ENCODE peak calls at places on chromosomes 11 and 22, in eight cellular contexts. One of them, this sample, is unnamed.
A peak's percentile ranks its signal among the peaks of the same experiment; 100 is the strongest.

GRCh38 chr11:1782831-1783724 is 19.4 kb upstream of the CTSD start:
- DNase-seq in fibroblast of villous mesenchyme: peak; percentile 88
- DNase-seq in NCI-H345: no peak
- DNase-seq in OCI-LY7: no peak
- DNase-seq in GM12865: no peak
- DNase-seq in sigmoid colon: no peak
- DNase-seq in iPS DF 19.7: no peak
- DNase-seq in NCI-H187: no peak
- DNase-seq in this sample: no peak

GRCh38 chr11:8213390-8213789 is 44.6 kb upstream of the RIC3 start:
- DNase-seq in fibroblast of villous mesenchyme: no peak
- DNase-seq in NCI-H345: no peak
- DNase-seq in OCI-LY7: no peak
- DNase-seq in GM12865: no peak
- DNase-seq in sigmoid colon: no peak
- DNase-seq in iPS DF 19.7: no peak
- DNase-seq in NCI-H187: no peak
- DNase-seq in this sample: no peak

GRCh38 chr22:31085493-31085824 is 4.3 kb downstream of the SMTN start:
- DNase-seq in fibroblast of villous mesenchyme: no peak
- DNase-seq in NCI-H345: no peak
- DNase-seq in OCI-LY7: no peak
- DNase-seq in GM12865: no peak
- DNase-seq in sigmoid colon: peak; percentile 84
- DNase-seq in iPS DF 19.7: no peak
- DNase-seq in NCI-H187: no peak
- DNase-seq in this sample: no peak

GRCh38 chr11:9664276-9665171 is 647 bp downstream of the SWAP70 start:
- DNase-seq in fibroblast of villous mesenchyme: peak; percentile 49
- DNase-seq in NCI-H345: peak; percentile 59
- DNase-seq in OCI-LY7: peak; percentile 75
- DNase-seq in GM12865: peak; percentile 69
- DNase-seq in sigmoid colon: peak; percentile 65
- DNase-seq in iPS DF 19.7: no peak
- DNase-seq in NCI-H187: no peak
- DNase-seq in this sample: no peak

GRCh38 chr11:16326679-16327297 is 29.6 kb downstream of the SOX6 start:
- DNase-seq in fibroblast of villous mesenchyme: peak; percentile 7
- DNase-seq in NCI-H345: no peak
- DNase-seq in OCI-LY7: no peak
- DNase-seq in GM12865: no peak
- DNase-seq in sigmoid colon: no peak
- DNase-seq in iPS DF 19.7: no peak
- DNase-seq in NCI-H187: no peak
- DNase-seq in this sample: no peak

GRCh38 chr11:116928102-116928777 is 90.8 kb upstream of the APOA1 start:
- DNase-seq in fibroblast of villous mesenchyme: no peak
- DNase-seq in NCI-H345: no peak
- DNase-seq in OCI-LY7: peak; percentile 90
- DNase-seq in GM12865: peak; percentile 68
- DNase-seq in sigmoid colon: no peak
- DNase-seq in iPS DF 19.7: no peak
- DNase-seq in NCI-H187: no peak
- DNase-seq in this sample: no peak

GRCh38 chr11:31966846-31967245 is 124.0 kb upstream of the RCN1 start:
- DNase-seq in fibroblast of villous mesenchyme: no peak
- DNase-seq in NCI-H345: no peak
- DNase-seq in OCI-LY7: no peak
- DNase-seq in GM12865: no peak
- DNase-seq in sigmoid colon: no peak
- DNase-seq in iPS DF 19.7: no peak
- DNase-seq in NCI-H187: no peak
- DNase-seq in this sample: no peak

GRCh38 chr22:32323513-32324164 is 34.0 kb upstream of the RFPL3 start:
- DNase-seq in fibroblast of villous mesenchyme: no peak
- DNase-seq in NCI-H345: no peak
- DNase-seq in OCI-LY7: no peak
- DNase-seq in GM12865: no peak
- DNase-seq in sigmoid colon: no peak
- DNase-seq in iPS DF 19.7: no peak
- DNase-seq in NCI-H187: no peak
- DNase-seq in this sample: no peak

GRCh38 chr11:104124979-104125378 is 39.0 kb downstream of the PDGFD start:
- DNase-seq in fibroblast of villous mesenchyme: no peak
- DNase-seq in NCI-H345: no peak
- DNase-seq in OCI-LY7: no peak
- DNase-seq in GM12865: peak; percentile 20
- DNase-seq in sigmoid colon: no peak
- DNase-seq in iPS DF 19.7: no peak
- DNase-seq in NCI-H187: no peak
- DNase-seq in this sample: no peak

GRCh38 chr22:24968066-24968561 is 15.6 kb downstream of the KIAA1671 start:
- DNase-seq in fibroblast of villous mesenchyme: no peak
- DNase-seq in NCI-H345: no peak
- DNase-seq in OCI-LY7: no peak
- DNase-seq in GM12865: no peak
- DNase-seq in sigmoid colon: no peak
- DNase-seq in iPS DF 19.7: no peak
- DNase-seq in NCI-H187: no peak
- DNase-seq in this sample: peak; percentile 52

GRCh38 chr22:48844096-48844675 is 983.5 kb downstream of the BRD1 start:
- DNase-seq in fibroblast of villous mesenchyme: no peak
- DNase-seq in NCI-H345: no peak
- DNase-seq in OCI-LY7: no peak
- DNase-seq in GM12865: no peak
- DNase-seq in sigmoid colon: peak; percentile 38
- DNase-seq in iPS DF 19.7: no peak
- DNase-seq in NCI-H187: no peak
- DNase-seq in this sample: no peak

GRCh38 chr11:236774-237767 is at the start of gene PSMD13:
- DNase-seq in fibroblast of villous mesenchyme: peak; percentile 80
- DNase-seq in NCI-H345: peak; percentile 90
- DNase-seq in OCI-LY7: peak; percentile 89
- DNase-seq in GM12865: peak; percentile 89
- DNase-seq in sigmoid colon: peak; percentile 90
- DNase-seq in iPS DF 19.7: peak; percentile 20
- DNase-seq in NCI-H187: peak; percentile 83
- DNase-seq in this sample: peak; percentile 56

GRCh38 chr11:16909375-16910035 is 104.7 kb downstream of the PLEKHA7 start:
- DNase-seq in fibroblast of villous mesenchyme: no peak
- DNase-seq in NCI-H345: no peak
- DNase-seq in OCI-LY7: no peak
- DNase-seq in GM12865: peak; percentile 71
- DNase-seq in sigmoid colon: no peak
- DNase-seq in iPS DF 19.7: no peak
- DNase-seq in NCI-H187: peak; percentile 39
- DNase-seq in this sample: no peak

GRCh38 chr11:58586998-58587397 is 8.1 kb downstream of the ZFP91 start:
- DNase-seq in fibroblast of villous mesenchyme: no peak
- DNase-seq in NCI-H345: no peak
- DNase-seq in OCI-LY7: no peak
- DNase-seq in GM12865: no peak
- DNase-seq in sigmoid colon: no peak
- DNase-seq in iPS DF 19.7: no peak
- DNase-seq in NCI-H187: no peak
- DNase-seq in this sample: no peak

GRCh38 chr22:25965331-25965730 is 203.9 kb upstream of the SEZ6L start:
- DNase-seq in fibroblast of villous mesenchyme: no peak
- DNase-seq in NCI-H345: no peak
- DNase-seq in OCI-LY7: no peak
- DNase-seq in GM12865: no peak
- DNase-seq in sigmoid colon: no peak
- DNase-seq in iPS DF 19.7: no peak
- DNase-seq in NCI-H187: no peak
- DNase-seq in this sample: no peak

GRCh38 chr11:74683941-74684481 is 47.2 kb downstream of the CHRDL2 start:
- DNase-seq in fibroblast of villous mesenchyme: peak; percentile 39
- DNase-seq in NCI-H345: no peak
- DNase-seq in OCI-LY7: no peak
- DNase-seq in GM12865: no peak
- DNase-seq in sigmoid colon: peak; percentile 65
- DNase-seq in iPS DF 19.7: no peak
- DNase-seq in NCI-H187: no peak
- DNase-seq in this sample: no peak

GRCh38 chr11:76077575-76078150 is 128.6 kb downstream of the WNT11 start:
- DNase-seq in fibroblast of villous mesenchyme: peak; percentile 13
- DNase-seq in NCI-H345: no peak
- DNase-seq in OCI-LY7: peak; percentile 8
- DNase-seq in GM12865: no peak
- DNase-seq in sigmoid colon: no peak
- DNase-seq in iPS DF 19.7: no peak
- DNase-seq in NCI-H187: no peak
- DNase-seq in this sample: no peak

GRCh38 chr11:65559951-65560537 is 1.9 kb upstream of the LTBP3 start:
- DNase-seq in fibroblast of villous mesenchyme: peak; percentile 23
- DNase-seq in NCI-H345: peak; percentile 81
- DNase-seq in OCI-LY7: no peak
- DNase-seq in GM12865: no peak
- DNase-seq in sigmoid colon: peak; percentile 69
- DNase-seq in iPS DF 19.7: no peak
- DNase-seq in NCI-H187: no peak
- DNase-seq in this sample: peak; percentile 89

GRCh38 chr11:65864758-65865471 is 4.7 kb downstream of the MUS81 start:
- DNase-seq in fibroblast of villous mesenchyme: no peak
- DNase-seq in NCI-H345: no peak
- DNase-seq in OCI-LY7: no peak
- DNase-seq in GM12865: peak; percentile 1
- DNase-seq in sigmoid colon: no peak
- DNase-seq in iPS DF 19.7: no peak
- DNase-seq in NCI-H187: no peak
- DNase-seq in this sample: no peak

GRCh38 chr22:30572840-30573593 is 1.4 kb downstream of the GAL3ST1 start:
- DNase-seq in fibroblast of villous mesenchyme: no peak
- DNase-seq in NCI-H345: no peak
- DNase-seq in OCI-LY7: no peak
- DNase-seq in GM12865: no peak
- DNase-seq in sigmoid colon: no peak
- DNase-seq in iPS DF 19.7: no peak
- DNase-seq in NCI-H187: no peak
- DNase-seq in this sample: no peak

GRCh38 chr11:30992513-30992849 is 377.1 kb downstream of the DCDC1 start:
- DNase-seq in fibroblast of villous mesenchyme: no peak
- DNase-seq in NCI-H345: no peak
- DNase-seq in OCI-LY7: peak; percentile 1
- DNase-seq in GM12865: peak; percentile 7
- DNase-seq in sigmoid colon: no peak
- DNase-seq in iPS DF 19.7: peak; percentile 3
- DNase-seq in NCI-H187: no peak
- DNase-seq in this sample: no peak

GRCh38 chr22:38613588-38613987 is 42.6 kb downstream of the FAM227A start:
- DNase-seq in fibroblast of villous mesenchyme: no peak
- DNase-seq in NCI-H345: no peak
- DNase-seq in OCI-LY7: no peak
- DNase-seq in GM12865: peak; percentile 23
- DNase-seq in sigmoid colon: no peak
- DNase-seq in iPS DF 19.7: no peak
- DNase-seq in NCI-H187: no peak
- DNase-seq in this sample: no peak

GRCh38 chr11:111697910-111698309 is 68.3 kb downstream of the PPP2R1B start:
- DNase-seq in fibroblast of villous mesenchyme: no peak
- DNase-seq in NCI-H345: no peak
- DNase-seq in OCI-LY7: peak; percentile 68
- DNase-seq in GM12865: peak; percentile 21
- DNase-seq in sigmoid colon: no peak
- DNase-seq in iPS DF 19.7: no peak
- DNase-seq in NCI-H187: no peak
- DNase-seq in this sample: no peak

GRCh38 chr11:33366918-33367317 is 109.7 kb downstream of the HIPK3 start:
- DNase-seq in fibroblast of villous mesenchyme: no peak
- DNase-seq in NCI-H345: no peak
- DNase-seq in OCI-LY7: no peak
- DNase-seq in GM12865: no peak
- DNase-seq in sigmoid colon: no peak
- DNase-seq in iPS DF 19.7: no peak
- DNase-seq in NCI-H187: no peak
- DNase-seq in this sample: no peak

GRCh38 chr22:48800886-48801607 is 1026.6 kb downstream of the BRD1 start:
- DNase-seq in fibroblast of villous mesenchyme: no peak
- DNase-seq in NCI-H345: no peak
- DNase-seq in OCI-LY7: no peak
- DNase-seq in GM12865: no peak
- DNase-seq in sigmoid colon: no peak
- DNase-seq in iPS DF 19.7: no peak
- DNase-seq in NCI-H187: no peak
- DNase-seq in this sample: no peak

GRCh38 chr11:115396533-115396932 is 107.7 kb downstream of the CADM1 start:
- DNase-seq in fibroblast of villous mesenchyme: no peak
- DNase-seq in NCI-H345: no peak
- DNase-seq in OCI-LY7: no peak
- DNase-seq in GM12865: no peak
- DNase-seq in sigmoid colon: no peak
- DNase-seq in iPS DF 19.7: no peak
- DNase-seq in NCI-H187: no peak
- DNase-seq in this sample: no peak

GRCh38 chr11:66082936-66083698 is 13.0 kb downstream of the PACS1 start:
- DNase-seq in fibroblast of villous mesenchyme: peak; percentile 62
- DNase-seq in NCI-H345: peak; percentile 70
- DNase-seq in OCI-LY7: no peak
- DNase-seq in GM12865: no peak
- DNase-seq in sigmoid colon: no peak
- DNase-seq in iPS DF 19.7: no peak
- DNase-seq in NCI-H187: peak; percentile 49
- DNase-seq in this sample: no peak

GRCh38 chr11:78740175-78741161 is 165.8 kb upstream of the NARS2 start:
- DNase-seq in fibroblast of villous mesenchyme: no peak
- DNase-seq in NCI-H345: no peak
- DNase-seq in OCI-LY7: no peak
- DNase-seq in GM12865: no peak
- DNase-seq in sigmoid colon: no peak
- DNase-seq in iPS DF 19.7: no peak
- DNase-seq in NCI-H187: no peak
- DNase-seq in this sample: no peak

GRCh38 chr22:20431520-20432237 is 5.9 kb downstream of the SCARF2 start:
- DNase-seq in fibroblast of villous mesenchyme: no peak
- DNase-seq in NCI-H345: no peak
- DNase-seq in OCI-LY7: no peak
- DNase-seq in GM12865: no peak
- DNase-seq in sigmoid colon: peak; percentile 66
- DNase-seq in iPS DF 19.7: no peak
- DNase-seq in NCI-H187: no peak
- DNase-seq in this sample: no peak

GRCh38 chr22:43053176-43053575 is 36.0 kb downstream of the TTLL1 start:
- DNase-seq in fibroblast of villous mesenchyme: no peak
- DNase-seq in NCI-H345: no peak
- DNase-seq in OCI-LY7: no peak
- DNase-seq in GM12865: no peak
- DNase-seq in sigmoid colon: no peak
- DNase-seq in iPS DF 19.7: peak; percentile 25
- DNase-seq in NCI-H187: no peak
- DNase-seq in this sample: no peak

GRCh38 chr11:117842131-117842941 is 17.8 kb upstream of the FXYD2 start:
- DNase-seq in fibroblast of villous mesenchyme: no peak
- DNase-seq in NCI-H345: no peak
- DNase-seq in OCI-LY7: no peak
- DNase-seq in GM12865: peak; percentile 14
- DNase-seq in sigmoid colon: peak; percentile 68
- DNase-seq in iPS DF 19.7: no peak
- DNase-seq in NCI-H187: no peak
- DNase-seq in this sample: no peak

GRCh38 chr22:17891427-17892167 is 117.3 kb upstream of the BID start:
- DNase-seq in fibroblast of villous mesenchyme: no peak
- DNase-seq in NCI-H345: peak; percentile 7
- DNase-seq in OCI-LY7: no peak
- DNase-seq in GM12865: peak; percentile 26
- DNase-seq in sigmoid colon: no peak
- DNase-seq in iPS DF 19.7: no peak
- DNase-seq in NCI-H187: no peak
- DNase-seq in this sample: no peak

GRCh38 chr11:110432713-110433392 is 3.1 kb downstream of the FDX1 start:
- DNase-seq in fibroblast of villous mesenchyme: no peak
- DNase-seq in NCI-H345: no peak
- DNase-seq in OCI-LY7: no peak
- DNase-seq in GM12865: no peak
- DNase-seq in sigmoid colon: no peak
- DNase-seq in iPS DF 19.7: no peak
- DNase-seq in NCI-H187: no peak
- DNase-seq in this sample: no peak

GRCh38 chr11:1507381-1508140 is 21.0 kb upstream of the MOB2 start:
- DNase-seq in fibroblast of villous mesenchyme: no peak
- DNase-seq in NCI-H345: no peak
- DNase-seq in OCI-LY7: no peak
- DNase-seq in GM12865: no peak
- DNase-seq in sigmoid colon: no peak
- DNase-seq in iPS DF 19.7: no peak
- DNase-seq in NCI-H187: no peak
- DNase-seq in this sample: no peak